ENCODE peak calls at places on chromosomes 12 and 14, in five cellular contexts. L, A, P, G and C are unnamed samples.

GRCh38 chr12:90854136-90854689 is 100.8 kb downstream of the CCER1 start:
- DNase-seq in A (no peak), L (peak), G (no peak), P (no peak), C (peak)

GRCh38 chr12:94603434-94604068 is 46.8 kb downstream of the TMCC3 start:
- DNase-seq in P (no peak), L (no peak), G (peak), A (peak), C (no peak)

GRCh38 chr12:563250-563781 is 99.9 kb downstream of the NINJ2 start:
- DNase-seq in P (no peak), G (peak), A (no peak), L (peak), C (peak)

GRCh38 chr12:104570174-104570907 is 113.6 kb downstream of the CHST11 start:
- DNase-seq in A (no peak), P (no peak), G (no peak), L (no peak), C (no peak)

GRCh38 chr14:104556256-104557021 is 23.1 kb upstream of the C14orf180 start:
- DNase-seq in A (no peak), P (peak), G (no peak), L (no peak), C (no peak)

GRCh38 chr12:64253356-64253755 is 31.3 kb upstream of the KICS2 start:
- DNase-seq in P (no peak), A (no peak), L (no peak), G (no peak), C (no peak)

GRCh38 chr12:123891011-123891410 is 81.6 kb downstream of the CCDC92 start:
- DNase-seq in A (no peak), P (no peak), G (no peak), L (no peak), C (no peak)

GRCh38 chr12:57134949-57135348 is 6.7 kb downstream of the LRP1 start:
- DNase-seq in G (peak), P (peak), A (no peak), L (no peak), C (no peak)

GRCh38 chr12:130017571-130018449 is 114.0 kb upstream of the TMEM132D start:
- DNase-seq in G (no peak), L (no peak), P (no peak), A (no peak), C (peak)

GRCh38 chr14:32738206-32738871 is 200.3 kb upstream of the NPAS3 start:
- DNase-seq in G (no peak), P (no peak), L (no peak), A (no peak), C (no peak)

GRCh38 chr12:94193168-94193567 is 44.8 kb downstream of the PLXNC1 start:
- DNase-seq in L (no peak), P (no peak), G (no peak), A (no peak), C (no peak)

GRCh38 chr12:94055528-94055927 is 92.8 kb upstream of the PLXNC1 start:
- DNase-seq in G (no peak), L (no peak), A (no peak), P (no peak), C (no peak)

GRCh38 chr14:75295061-75295461 is 16.4 kb downstream of the FOS start:
- DNase-seq in A (no peak), L (peak), G (no peak), P (peak), C (peak)

GRCh38 chr14:100807496-100807895 is 18.4 kb upstream of the MEG3 start:
- DNase-seq in G (no peak), L (no peak), A (no peak), P (peak), C (no peak)

GRCh38 chr12:115916910-115917668 is 360.4 kb downstream of the MED13L start:
- DNase-seq in A (peak), P (peak), L (peak), G (peak), C (peak)

GRCh38 chr12:104352106-104352713 is 48.7 kb downstream of the EID3 start:
- DNase-seq in G (no peak), P (no peak), L (no peak), A (no peak), C (no peak)

GRCh38 chr12:6643569-6644256 is 3.5 kb downstream of the ACRBP start:
- DNase-seq in P (no peak), L (no peak), A (no peak), G (no peak), C (no peak)

GRCh38 chr12:11727133-11727664 is 77.7 kb downstream of the ETV6 start:
- DNase-seq in L (no peak), P (no peak), A (no peak), G (peak), C (no peak)

GRCh38 chr14:44449694-44450093 is 57.4 kb downstream of the FSCB start:
- DNase-seq in A (no peak), P (no peak), G (no peak), L (no peak), C (no peak)

GRCh38 chr14:51552768-51553426 is 98.8 kb upstream of the FRMD6 start:
- DNase-seq in G (no peak), P (no peak), A (no peak), L (no peak), C (no peak)

GRCh38 chr12:20969766-20970165 is 159.3 kb downstream of the SLCO1B3 start:
- DNase-seq in L (no peak), P (no peak), G (no peak), A (no peak), C (no peak)

GRCh38 chr12:60101715-60102114 is 505.9 kb downstream of the SLC16A7 start:
- DNase-seq in G (no peak), L (peak), A (no peak), P (no peak), C (peak)

GRCh38 chr14:104813286-104813685 is 12.4 kb downstream of the ZBTB42 start:
- DNase-seq in A (no peak), P (no peak), L (no peak), G (no peak), C (no peak)

GRCh38 chr12:10612110-10612509 is 1.3 kb downstream of the MAGOHB start:
- DNase-seq in G (no peak), A (no peak), L (no peak), P (no peak), C (no peak)

GRCh38 chr12:15494329-15495046 is 172.2 kb downstream of the PTPRO start:
- DNase-seq in P (no peak), A (no peak), L (no peak), G (no peak), C (no peak)

GRCh38 chr12:15634010-15634676 is 155.0 kb downstream of the EPS8 start:
- DNase-seq in L (peak), P (no peak), G (no peak), A (no peak), C (no peak)

GRCh38 chr12:9340422-9341259 is 132.4 kb upstream of the PZP start:
- DNase-seq in L (peak), G (no peak), P (no peak), A (no peak), C (peak)

GRCh38 chr12:50107416-50108268 is 3.8 kb downstream of the GPD1 start:
- DNase-seq in G (no peak), A (no peak), P (no peak), L (no peak), C (no peak)

GRCh38 chr12:4273651-4274395 is at the start of gene CCND2:
- DNase-seq in G (peak), L (peak), P (peak), A (peak), C (peak)

GRCh38 chr14:105430535-105430934 is 10.9 kb downstream of the MTA1 start:
- DNase-seq in L (peak), G (no peak), A (no peak), P (no peak), C (peak)

GRCh38 chr12:18706798-18707197 is 31.0 kb downstream of the PLCZ1 start:
- DNase-seq in L (no peak), A (no peak), P (no peak), G (no peak), C (peak)

GRCh38 chr12:21656931-21657335 is 709 bp downstream of the LDHB start:
- DNase-seq in A (peak), G (peak), P (no peak), L (peak), C (no peak)

GRCh38 chr14:98131406-98131805 is 1140.6 kb downstream of the BCL11B start:
- DNase-seq in A (no peak), P (no peak), L (no peak), G (no peak), C (peak)

GRCh38 chr14:34043627-34044372 is 92.9 kb upstream of the EGLN3 start:
- DNase-seq in L (no peak), G (no peak), A (no peak), P (no peak), C (peak)